ENCODE peak calls at places on chromosome 6, in seven cellular contexts. Y is uterus, X is stomach, A is body of pancreas, T is heart left ventricle, R is Peyer's patch, Z is GM12878. M is an unnamed sample.

GRCh38 chr6:122184260-122184934 is 215.1 kb upstream of the HSF2 start:
- DNase-seq in Y (no peak), X (no peak), A (no peak), T (no peak), R (no peak), Z (no peak), M (no peak)

GRCh38 chr6:113129991-113130390 is 727.2 kb upstream of the MARCKS start:
- DNase-seq in Y (no peak), X (no peak), A (no peak), T (no peak), R (no peak), Z (no peak), M (no peak)

GRCh38 chr6:52503853-52504777 is 72.7 kb downstream of the TRAM2 start:
- DNase-seq in Y (peak; percentile 71), X (peak; percentile 98), A (peak; percentile 97), T (peak; percentile 94), R (peak; percentile 99), Z (no peak), M (peak; percentile 96)

GRCh38 chr6:163226836-163227485 is 187.6 kb upstream of the QKI start:
- DNase-seq in Y (no peak), X (no peak), A (no peak), T (no peak), R (no peak), Z (no peak), M (no peak)

GRCh38 chr6:43922423-43923375 is 152.7 kb downstream of the VEGFA start:
- DNase-seq in Y (no peak), X (no peak), A (no peak), T (no peak), R (peak; percentile 44), Z (no peak), M (no peak)

GRCh38 chr6:111562271-111562670 is 43.4 kb downstream of the TRAF3IP2 start:
- DNase-seq in Y (no peak), X (no peak), A (no peak), T (no peak), R (no peak), Z (no peak), M (no peak)

GRCh38 chr6:118913161-118913560 is 19.2 kb downstream of the ASF1A start:
- DNase-seq in Y (no peak), X (no peak), A (no peak), T (no peak), R (no peak), Z (no peak), M (no peak)

GRCh38 chr6:36052092-36052491 is 24.5 kb downstream of the MAPK14 start:
- DNase-seq in Y (no peak), X (no peak), A (no peak), T (no peak), R (no peak), Z (no peak), M (peak; percentile 58)

GRCh38 chr6:121482004-121482693 is 46.7 kb downstream of the GJA1 start:
- DNase-seq in Y (no peak), X (no peak), A (no peak), T (no peak), R (no peak), Z (no peak), M (no peak)

GRCh38 chr6:63804381-63804956 is 168.9 kb downstream of the PHF3 start:
- DNase-seq in Y (no peak), X (no peak), A (no peak), T (no peak), R (no peak), Z (no peak), M (no peak)

GRCh38 chr6:166596741-166597507 is 10.4 kb upstream of the RAMACL start:
- DNase-seq in Y (no peak), X (no peak), A (no peak), T (no peak), R (no peak), Z (no peak), M (no peak)

GRCh38 chr6:142934190-142934589 is 10.8 kb downstream of the HIVEP2 start:
- DNase-seq in Y (no peak), X (no peak), A (no peak), T (no peak), R (no peak), Z (no peak), M (no peak)

GRCh38 chr6:166026586-166027126 is 141.0 kb downstream of the TBXT start:
- DNase-seq in Y (no peak), X (no peak), A (no peak), T (peak; percentile 74), R (no peak), Z (no peak), M (no peak)

GRCh38 chr6:125884656-125885055 is 71.9 kb upstream of the HINT3 start:
- DNase-seq in Y (no peak), X (no peak), A (no peak), T (no peak), R (no peak), Z (no peak), M (no peak)

GRCh38 chr6:90199900-90200299 is 96.7 kb downstream of the BACH2 start:
- DNase-seq in Y (no peak), X (no peak), A (no peak), T (no peak), R (no peak), Z (no peak), M (no peak)

GRCh38 chr6:53811082-53811481 is 16.3 kb downstream of the LRRC1 start:
- DNase-seq in Y (no peak), X (peak; percentile 84), A (peak; percentile 79), T (no peak), R (peak; percentile 79), Z (peak; percentile 34), M (peak; percentile 92)

GRCh38 chr6:142387997-142388815 is 86.4 kb downstream of the ADGRG6 start:
- DNase-seq in Y (no peak), X (no peak), A (no peak), T (no peak), R (no peak), Z (no peak), M (no peak)

GRCh38 chr6:116088946-116089345 is 11.7 kb upstream of the NT5DC1 start:
- DNase-seq in Y (no peak), X (no peak), A (no peak), T (no peak), R (no peak), Z (no peak), M (no peak)

GRCh38 chr6:63491104-63491503 is 81.2 kb upstream of the LOC128125822 start:
- DNase-seq in Y (no peak), X (no peak), A (no peak), T (no peak), R (no peak), Z (no peak), M (no peak)

GRCh38 chr6:136846046-136846445 is 23.7 kb downstream of the PEX7 start:
- DNase-seq in Y (peak; percentile 18), X (peak; percentile 43), A (peak; percentile 70), T (no peak), R (no peak), Z (no peak), M (peak; percentile 37)

GRCh38 chr6:136921936-136922679 is at the start of gene SLC35D3:
- DNase-seq in Y (no peak), X (no peak), A (peak; percentile 31), T (peak; percentile 23), R (peak; percentile 51), Z (no peak), M (no peak)

GRCh38 chr6:140960566-140960965 is 1172.2 kb upstream of the GJE1 start:
- DNase-seq in Y (no peak), X (no peak), A (no peak), T (no peak), R (no peak), Z (no peak), M (no peak)

GRCh38 chr6:134358320-134358719 is 40.4 kb upstream of the SGK1 start:
- DNase-seq in Y (no peak), X (no peak), A (no peak), T (no peak), R (no peak), Z (no peak), M (no peak)

GRCh38 chr6:4504700-4505099 is 271.5 kb upstream of the CDYL start:
- DNase-seq in Y (no peak), X (no peak), A (no peak), T (no peak), R (no peak), Z (no peak), M (no peak)

GRCh38 chr6:110523461-110524021 is 47.1 kb upstream of the SLC22A16 start:
- DNase-seq in Y (no peak), X (no peak), A (no peak), T (no peak), R (no peak), Z (no peak), M (no peak)
- TF ChIP-seq CTCF in Y (no peak), X (no peak), A (no peak), T (no peak), R (no peak), Z (no peak), M (no peak)

DNA sequence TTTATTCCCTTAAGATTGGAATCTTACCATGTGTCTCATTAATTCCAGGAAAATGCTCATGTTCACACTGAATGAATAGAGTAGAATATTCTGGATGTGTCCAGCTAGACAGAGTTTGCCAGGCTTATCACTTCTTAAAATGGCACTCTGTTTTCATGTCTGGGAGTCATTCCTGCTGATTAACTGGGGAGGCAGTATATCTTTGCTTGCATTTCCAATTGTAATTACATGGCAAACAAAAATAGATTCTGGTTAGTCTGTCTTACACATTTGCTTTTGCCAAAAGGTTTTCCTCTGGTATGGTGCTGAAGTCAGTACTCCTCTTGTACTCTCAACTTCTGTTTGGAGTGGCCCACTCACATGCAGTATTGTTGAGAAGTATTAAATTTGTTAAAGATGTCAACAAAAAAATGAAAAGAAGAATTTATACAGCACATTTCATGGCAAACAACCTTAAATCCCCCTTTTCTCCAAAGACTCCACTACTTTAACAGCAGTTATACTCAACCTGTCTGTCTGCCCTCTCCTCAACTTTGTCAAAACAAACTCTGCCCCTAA is 70.2 kb downstream of the TENT5A start:
- DNase-seq in Y (no peak), X (no peak), A (no peak), T (no peak), R (no peak), Z (no peak), M (no peak)
- TF ChIP-seq POLR2A in Y (no peak), X (no peak), A (no peak), T (no peak), R (no peak), Z (no peak), M (no peak)

GRCh38 chr6:67102743-67103142 is 1395.7 kb upstream of the EYS start:
- DNase-seq in Y (no peak), X (no peak), A (no peak), T (no peak), R (no peak), Z (no peak), M (no peak)
- TF ChIP-seq CTCF in Y (no peak), X (no peak), A (no peak), T (no peak), R (no peak), Z (no peak), M (no peak)

DNA sequence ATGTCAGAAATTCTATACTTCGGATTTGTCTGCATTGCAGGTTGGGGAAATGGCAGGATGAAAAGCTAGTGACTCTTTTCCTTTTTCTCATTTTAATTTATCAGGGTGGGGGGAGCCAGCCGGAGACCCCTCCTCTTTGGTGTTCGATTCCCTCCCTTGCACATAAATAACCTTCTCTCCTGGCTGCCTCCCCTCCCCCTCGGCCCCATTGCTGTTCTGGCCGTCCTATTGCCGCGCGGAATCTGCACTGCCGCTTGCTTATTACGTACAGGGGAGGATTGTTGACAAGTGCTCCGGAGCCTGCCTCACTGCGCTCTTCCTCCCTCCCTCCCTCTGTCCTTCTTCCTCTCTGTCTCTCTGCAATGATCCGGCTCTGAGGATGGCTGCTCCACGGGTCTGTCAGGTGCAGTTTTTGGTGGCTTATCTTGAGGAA is 154.7 kb downstream of the JARID2 start:
- DNase-seq in Y (peak; percentile 41), X (no peak), A (peak; percentile 41), T (peak; percentile 85), R (no peak), Z (no peak), M (peak; percentile 24)
- TF ChIP-seq POLR2A in Y (no peak), X (no peak), A (no peak), T (no peak), R (no peak), Z (no peak), M (no peak)